ENCODE peak calls at places on chromosome 19, in five cellular contexts. U is endothelial cell of umbilical vein, G is HCT116, E is trophoblast cell, I is endodermal cell. X is an unnamed sample.

GRCh38 chr19:10286803-10287737 is at the start of gene ICAM4:
- DNase-seq in U (peak; percentile 49), G (no peak), E (no peak), I (peak; percentile 83), X (peak; percentile 54)

GRCh38 chr19:42254083-42254849 is 662 bp downstream of the ERF start:
- DNase-seq in U (peak; percentile 76), G (no peak), E (peak; percentile 41), I (peak; percentile 86), X (peak; percentile 86)

GRCh38 chr19:44344255-44344654 is 12.2 kb downstream of the ZNF112 start:
- DNase-seq in U (no peak), G (no peak), E (no peak), I (no peak), X (no peak)

GRCh38 chr19:3132971-3133792 is 2.7 kb upstream of the GNA15 start:
- DNase-seq in U (no peak), G (no peak), E (no peak), I (peak; percentile 48), X (no peak)

GRCh38 chr19:31118292-31118925 is 230.8 kb downstream of the TSHZ3 start:
- DNase-seq in U (no peak), G (no peak), E (no peak), I (no peak), X (no peak)

GRCh38 chr19:18503971-18504885 is 17.6 kb downstream of the ELL start:
- DNase-seq in U (no peak), G (no peak), E (no peak), I (peak; percentile 82), X (peak; percentile 90)

GRCh38 chr19:995051-995827 is 5.0 kb upstream of the GRIN3B start:
- DNase-seq in U (no peak), G (no peak), E (no peak), I (no peak), X (no peak)

GRCh38 chr19:57171551-57172081 is 4.3 kb upstream of the DUXA start:
- DNase-seq in U (no peak), G (no peak), E (peak; percentile 3), I (peak; percentile 79), X (peak; percentile 32)

GRCh38 chr19:46766569-46767317 is 20.5 kb upstream of the STRN4 start:
- DNase-seq in U (peak; percentile 27), G (no peak), E (no peak), I (peak; percentile 90), X (peak; percentile 61)

GRCh38 chr19:3343619-3344502 is 22.5 kb upstream of the NFIC start:
- DNase-seq in U (peak; percentile 31), G (peak; percentile 87), E (peak; percentile 83), I (peak; percentile 81), X (peak; percentile 66)

GRCh38 chr19:51138549-51138979 is 3.5 kb upstream of the SIGLEC7 start:
- DNase-seq in U (no peak), G (no peak), E (no peak), I (peak; percentile 33), X (no peak)

GRCh38 chr19:1425102-1425842 is 12.9 kb upstream of the RPS15 start:
- DNase-seq in U (no peak), G (no peak), E (no peak), I (no peak), X (no peak)

DNA sequence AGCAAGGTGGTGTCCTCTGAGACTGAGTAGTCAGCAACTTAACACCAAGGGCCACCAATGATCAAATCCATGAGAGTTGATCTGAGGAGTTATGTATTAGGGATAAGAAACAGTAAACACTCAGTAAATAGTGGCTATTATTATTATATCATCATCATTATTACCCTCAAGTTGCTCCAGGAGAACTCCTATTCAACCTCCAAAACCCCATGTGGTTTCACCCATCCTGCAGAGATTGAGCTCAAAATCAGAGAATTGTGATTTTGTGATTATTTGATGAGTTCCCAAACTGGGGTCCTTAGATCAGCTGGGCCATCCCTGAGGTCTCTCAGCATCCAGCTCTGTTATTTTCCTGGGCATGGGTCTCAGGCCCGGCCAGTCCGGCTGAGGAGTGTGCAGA is 3.5 kb upstream of the CGB7 start:
- DNase-seq in U (no peak), G (no peak), E (no peak), I (no peak), X (no peak)
- H3K27me3 ChIP-seq in U (peaks cover 16% of the 10 kb centered on the region), G (no peaks in the 10 kb centered on the region), E (peaks cover 5% of the 10 kb centered on the region), I (peaks cover 38% of the 10 kb centered on the region), X (peaks cover 20% of the 10 kb centered on the region)

GRCh38 chr19:12750851-12751250 is 740 bp upstream of the BEST2 start:
- DNase-seq in U (no peak), G (no peak), E (no peak), I (no peak), X (no peak)

GRCh38 chr19:12748489-12748888 is 3.1 kb upstream of the BEST2 start:
- DNase-seq in U (no peak), G (no peak), E (no peak), I (peak; percentile 77), X (no peak)

GRCh38 chr19:12751635-12752034 is at the start of gene BEST2:
- DNase-seq in U (no peak), G (no peak), E (peak; percentile 54), I (peak; percentile 79), X (no peak)

GRCh38 chr19:12752056-12752781 is 628 bp downstream of the BEST2 start:
- DNase-seq in U (no peak), G (no peak), E (no peak), I (no peak), X (no peak)

GRCh38 chr19:12749938-12750521 is 1.6 kb upstream of the BEST2 start:
- DNase-seq in U (no peak), G (no peak), E (peak; percentile 93), I (no peak), X (peak; percentile 33)
- H3K9ac ChIP-seq in U (no peak overlapping the region), G (no peak overlapping the region), E (no peak overlapping the region), I (no peak overlapping the region), X (no peak overlapping the region)

GRCh38 chr19:33289261-33289660 is 13.1 kb downstream of the CEBPA start:
- DNase-seq in U (no peak), G (no peak), E (no peak), I (no peak), X (no peak)

GRCh38 chr19:33287438-33287837 is 14.9 kb downstream of the CEBPA start:
- DNase-seq in U (no peak), G (no peak), E (no peak), I (no peak), X (no peak)

GRCh38 chr19:33290082-33290815 is 12.1 kb downstream of the CEBPA start:
- DNase-seq in U (no peak), G (no peak), E (peak; percentile 96), I (no peak), X (peak; percentile 61)

GRCh38 chr19:33286899-33287298 is 15.4 kb downstream of the CEBPA start:
- DNase-seq in U (no peak), G (no peak), E (no peak), I (no peak), X (no peak)

DNA sequence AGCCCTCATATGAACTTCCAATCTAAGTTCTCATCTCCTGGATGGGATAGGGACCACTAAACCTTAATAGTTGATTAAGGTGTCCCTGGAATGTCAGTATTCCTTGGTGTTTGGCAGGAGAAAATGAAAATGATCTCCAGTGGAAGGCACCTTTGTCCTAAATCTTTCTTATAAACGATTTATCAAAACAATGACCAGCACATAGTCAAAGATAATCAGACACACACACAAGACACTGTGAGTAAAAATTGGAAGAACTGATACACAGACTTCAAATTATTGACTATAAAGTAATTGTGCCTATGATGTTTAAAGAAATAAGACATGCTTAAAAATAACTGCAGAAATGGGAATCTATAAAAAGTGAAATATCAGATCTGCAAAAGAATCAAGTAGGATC is 13.7 kb downstream of the CEBPA start:
- DNase-seq in U (no peak), G (no peak), E (no peak), I (no peak), X (no peak)
- H3K27me3 ChIP-seq in U (peaks cover 6% of the 10 kb centered on the region), G (no peaks in the 10 kb centered on the region), E (no peaks in the 10 kb centered on the region), I (no peaks in the 10 kb centered on the region), X (no peaks in the 10 kb centered on the region)

DNA sequence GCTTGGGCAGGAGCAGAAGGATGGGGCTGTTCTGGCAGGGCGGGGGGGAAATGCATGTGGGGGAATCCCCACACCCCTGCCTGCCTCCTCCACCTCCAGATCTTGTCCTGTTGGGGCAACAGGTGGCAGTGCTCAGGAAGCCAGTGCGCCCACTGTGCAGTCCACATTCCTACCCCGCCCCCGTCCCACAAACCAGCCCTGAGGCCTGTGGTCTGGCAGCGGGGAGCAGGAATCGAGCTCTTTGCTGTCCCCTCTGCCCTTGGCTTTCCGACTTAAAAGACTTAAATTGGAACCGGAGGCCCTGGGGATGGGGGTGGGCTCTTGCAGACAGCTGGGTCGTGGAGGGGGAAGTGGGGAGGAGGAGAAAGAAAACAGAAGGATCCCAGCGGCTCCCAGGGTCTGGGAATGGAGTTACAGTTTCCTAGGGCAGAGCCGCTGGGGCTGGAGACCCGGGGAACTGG is 4.3 kb downstream of the NANOS3 start:
- DNase-seq in U (no peak), G (no peak), E (no peak), I (peak; percentile 85), X (peak; percentile 37)
- H3K9ac ChIP-seq in U (no peak overlapping the region), G (no peak overlapping the region), E (no peak overlapping the region), I (no peak overlapping the region), X (peak overlapping the region; percentile 81)